ENCODE peak calls at places on chromosomes 4 and X, in four cellular contexts. Z is cardiac fibroblast, O is spleen, G is fibroblast of lung. S is an unnamed sample.

GRCh38 chr4:47662975-47663374 is 174.9 kb downstream of the CORIN start:
- DNase-seq in O (no peak), G (no peak), Z (peak; percentile 23), S (no peak)

GRCh38 chr4:38160487-38161207 is 200.4 kb downstream of the PTTG2 start:
- DNase-seq in O (no peak), Z (peak; percentile 99), G (peak; percentile 95), S (peak; percentile 83)

GRCh38 chrX:48918644-48919340 is at the start of gene PIM2:
- DNase-seq in O (peak; percentile 96), G (peak; percentile 88), Z (peak; percentile 70), S (peak; percentile 81)

GRCh38 chr4:78136109-78137081 is 79.3 kb downstream of the FRAS1 start:
- DNase-seq in Z (no peak), G (no peak), O (no peak), S (peak; percentile 29)

GRCh38 chr4:107838138-107838618 is 13.4 kb downstream of the SGMS2 start:
- DNase-seq in O (no peak), G (no peak), Z (peak; percentile 78), S (no peak)

GRCh38 chr4:23006756-23007155 is 314.0 kb downstream of the GBA3 start:
- DNase-seq in O (no peak), Z (peak; percentile 20), G (peak; percentile 94), S (no peak)

GRCh38 chr4:23889814-23890269 is at the start of gene PPARGC1A:
- DNase-seq in O (no peak), Z (peak; percentile 19), G (peak; percentile 61), S (peak; percentile 91)

GRCh38 chr4:104868942-104869341 is 277.7 kb upstream of the TET2 start:
- DNase-seq in O (no peak), G (no peak), Z (no peak), S (no peak)

GRCh38 chr4:176525576-176525975 is 205.8 kb downstream of the SPCS3 start:
- DNase-seq in G (no peak), O (no peak), Z (no peak), S (no peak)

GRCh38 chrX:15471016-15471415 is 22.1 kb downstream of the PIR start:
- DNase-seq in G (peak; percentile 57), O (no peak), Z (peak; percentile 69), S (peak; percentile 35)

GRCh38 chr4:118718511-118719170 is 33.4 kb downstream of the METTL14 start:
- DNase-seq in O (no peak), G (no peak), Z (no peak), S (no peak)

GRCh38 chrX:110853610-110854009 is 58.0 kb upstream of the CHRDL1 start:
- DNase-seq in O (no peak), Z (peak; percentile 3), G (peak; percentile 14), S (no peak)

GRCh38 chr4:174864031-174864430 is 35.0 kb upstream of the GLRA3 start:
- DNase-seq in G (no peak), Z (no peak), O (no peak), S (no peak)

GRCh38 chr4:48490680-48491513 is 845 bp downstream of the ZAR1 start:
- DNase-seq in Z (no peak), G (no peak), O (peak; percentile 76), S (no peak)

GRCh38 chr4:78818530-78818929 is 42.4 kb downstream of the BMP2K start:
- DNase-seq in O (no peak), Z (no peak), G (peak; percentile 6), S (no peak)

GRCh38 chr4:125492957-125493356 is 178.2 kb downstream of the FAT4 start:
- DNase-seq in G (no peak), O (no peak), Z (no peak), S (no peak)

GRCh38 chr4:158894826-158895225 is 126.0 kb downstream of the FNIP2 start:
- DNase-seq in Z (no peak), G (no peak), O (no peak), S (no peak)

GRCh38 chr4:158890294-158890693 is 121.5 kb downstream of the FNIP2 start:
- DNase-seq in Z (no peak), G (no peak), O (no peak), S (no peak)

GRCh38 chr4:158896459-158897238 is 127.8 kb downstream of the FNIP2 start:
- DNase-seq in Z (peak; percentile 64), G (no peak), O (no peak), S (no peak)

GRCh38 chr4:158891256-158891655 is 122.4 kb downstream of the FNIP2 start:
- DNase-seq in O (no peak), Z (no peak), G (no peak), S (no peak)

DNA sequence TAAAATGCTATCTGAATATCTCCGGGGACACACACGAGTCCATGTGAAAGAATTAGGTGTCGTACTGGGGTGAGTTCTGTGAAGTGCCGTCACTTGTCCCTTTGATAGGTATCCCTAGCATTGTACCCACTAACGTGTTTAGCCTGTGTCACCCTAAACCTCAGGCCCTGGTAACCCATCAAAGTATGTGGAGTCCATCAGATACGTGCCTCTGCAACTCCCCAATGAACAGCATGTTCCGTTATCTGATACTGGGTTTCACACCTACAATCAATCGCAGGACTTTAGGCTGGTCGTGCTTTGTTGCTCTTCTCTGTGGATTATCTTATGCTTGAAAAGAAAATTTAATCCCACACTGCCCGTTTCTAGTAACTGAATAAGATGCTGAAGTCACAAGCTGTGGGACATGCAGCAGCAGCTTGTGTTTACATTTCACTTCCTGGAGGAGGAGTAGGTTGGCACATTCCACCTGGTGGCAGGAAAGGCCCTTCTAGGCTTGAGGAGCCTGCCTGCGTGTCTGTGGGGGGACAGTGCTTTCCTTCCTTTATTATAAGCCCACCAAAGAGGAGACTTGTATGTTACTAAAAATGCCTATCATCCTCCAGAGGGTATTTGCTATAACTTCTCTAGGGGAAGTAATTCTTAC is 127.1 kb downstream of the FNIP2 start:
- DNase-seq in O (no peak), Z (peak; percentile 53), G (peak; percentile 25), S (no peak)
- TF ChIP-seq CTCF in O (no peak), Z (peak; percentile 17), G (no peak), S (no peak)

GRCh38 chr4:1862961-1863296 is 7.0 kb upstream of the LETM1 start:
- DNase-seq in Z (no peak), G (no peak), O (no peak), S (no peak)

GRCh38 chr4:1866095-1866755 is 5.0 kb upstream of the NSD2 start:
- DNase-seq in G (no peak), O (no peak), Z (no peak), S (no peak)

GRCh38 chr4:1862055-1862911 is 6.3 kb upstream of the LETM1 start:
- DNase-seq in Z (no peak), O (no peak), G (no peak), S (no peak)

GRCh38 chr4:1864076-1865008 is 6.9 kb upstream of the NSD2 start:
- DNase-seq in G (no peak), O (no peak), Z (no peak), S (no peak)

DNA sequence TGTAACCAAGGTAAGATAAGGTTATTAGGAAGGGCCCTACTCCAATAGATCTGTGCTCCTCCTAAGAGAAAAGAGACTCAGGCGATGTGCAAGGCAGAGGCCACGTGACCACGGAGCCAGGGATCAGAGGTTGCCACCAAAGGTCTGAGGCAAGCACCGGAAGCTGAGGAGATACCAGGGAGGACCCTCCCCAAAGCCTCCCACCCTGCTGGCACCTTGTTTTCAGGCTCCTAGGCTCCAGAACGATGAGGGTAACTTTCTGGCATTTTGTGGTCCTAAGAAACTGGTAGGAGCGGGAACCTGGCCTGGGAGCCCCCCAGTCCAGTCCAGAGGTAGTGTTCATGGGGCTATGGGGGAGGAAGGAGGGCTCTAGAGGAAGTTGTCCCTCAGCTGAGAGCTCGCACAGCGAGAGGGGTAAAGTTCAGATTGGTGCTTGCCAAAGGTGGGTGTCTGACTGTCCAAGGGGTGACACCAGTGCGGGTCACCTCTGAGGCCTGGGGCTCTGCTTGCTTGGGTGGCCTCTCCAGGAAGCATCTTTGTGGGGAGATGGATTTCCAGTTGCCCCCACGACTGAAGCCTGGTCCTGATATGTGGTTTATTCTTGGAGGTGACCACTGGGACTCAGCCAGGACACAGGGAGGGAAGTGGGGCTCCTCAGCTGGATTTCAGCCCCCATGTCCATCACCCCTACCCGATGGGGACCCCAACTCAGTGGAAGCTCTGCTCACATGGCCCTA is 7.5 kb upstream of the LETM1 start:
- DNase-seq in Z (no peak), G (no peak), O (no peak), S (no peak)
- H3K4me3 ChIP-seq in Z (no peak overlapping the region), G (no peak overlapping the region), O (no peak overlapping the region), S (no peak overlapping the region)

DNA sequence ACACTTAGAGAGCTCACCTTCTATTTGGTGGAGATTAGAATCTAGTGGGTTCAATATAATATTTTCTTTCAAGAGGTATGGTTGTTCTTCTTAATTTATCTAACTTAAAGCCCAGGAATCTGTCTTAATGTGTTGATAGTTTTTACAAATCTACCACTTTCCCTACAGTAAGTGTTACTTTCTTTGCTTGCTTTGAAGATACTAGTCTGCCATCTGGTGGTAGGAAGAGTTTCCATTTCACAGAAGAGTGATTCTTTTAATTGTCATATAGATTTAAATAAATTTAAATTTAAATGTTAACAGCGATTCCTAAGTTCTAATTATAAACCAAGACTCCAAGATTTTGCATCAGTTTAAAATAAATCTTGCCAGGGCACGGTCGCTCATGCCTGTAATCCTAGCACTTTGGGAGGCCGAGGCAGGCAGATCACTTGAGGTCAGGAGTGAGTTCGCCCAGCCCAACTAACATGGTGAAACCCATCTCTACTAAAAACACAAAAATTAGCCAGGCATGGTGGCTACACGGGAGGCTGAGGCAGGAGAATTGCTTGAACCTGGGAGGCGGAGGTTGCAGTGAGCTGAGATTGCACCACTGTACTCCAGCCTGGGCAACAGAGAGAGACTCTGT is 43.5 kb downstream of the NUDT9 start:
- DNase-seq in Z (peak; percentile 77), O (no peak), G (peak; percentile 48), S (peak; percentile 31)
- TF ChIP-seq CTCF in Z (peak; percentile 57), O (peak; percentile 63), G (peak; percentile 59), S (peak; percentile 60)

DNA sequence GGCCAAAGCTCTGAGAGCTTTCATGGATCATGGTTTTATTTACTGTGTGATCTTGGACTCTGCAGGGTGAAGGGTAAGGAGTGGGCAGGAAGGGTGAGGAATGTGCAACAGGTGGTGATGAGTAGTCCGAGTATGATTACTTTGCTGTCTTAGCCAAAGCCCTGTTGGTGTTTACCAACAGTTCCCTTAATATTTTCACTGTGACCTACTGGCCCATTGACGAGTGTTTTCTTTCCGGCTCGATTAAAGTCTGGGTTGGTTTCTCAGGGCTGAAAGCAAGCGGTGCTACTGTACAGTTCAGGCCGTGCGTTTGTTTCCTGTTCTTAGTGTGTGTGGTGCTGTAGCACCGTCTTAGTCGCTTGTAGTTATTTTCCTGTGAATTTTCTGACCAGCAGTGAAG is 2.6 kb downstream of the ARHGAP24 start:
- DNase-seq in G (no peak), Z (peak; percentile 45), O (no peak), S (no peak)
- H3K4me3 ChIP-seq in G (no peak overlapping the region), Z (peak overlapping the region; percentile 19), O (peak overlapping the region; percentile 27), S (no peak overlapping the region)

DNA sequence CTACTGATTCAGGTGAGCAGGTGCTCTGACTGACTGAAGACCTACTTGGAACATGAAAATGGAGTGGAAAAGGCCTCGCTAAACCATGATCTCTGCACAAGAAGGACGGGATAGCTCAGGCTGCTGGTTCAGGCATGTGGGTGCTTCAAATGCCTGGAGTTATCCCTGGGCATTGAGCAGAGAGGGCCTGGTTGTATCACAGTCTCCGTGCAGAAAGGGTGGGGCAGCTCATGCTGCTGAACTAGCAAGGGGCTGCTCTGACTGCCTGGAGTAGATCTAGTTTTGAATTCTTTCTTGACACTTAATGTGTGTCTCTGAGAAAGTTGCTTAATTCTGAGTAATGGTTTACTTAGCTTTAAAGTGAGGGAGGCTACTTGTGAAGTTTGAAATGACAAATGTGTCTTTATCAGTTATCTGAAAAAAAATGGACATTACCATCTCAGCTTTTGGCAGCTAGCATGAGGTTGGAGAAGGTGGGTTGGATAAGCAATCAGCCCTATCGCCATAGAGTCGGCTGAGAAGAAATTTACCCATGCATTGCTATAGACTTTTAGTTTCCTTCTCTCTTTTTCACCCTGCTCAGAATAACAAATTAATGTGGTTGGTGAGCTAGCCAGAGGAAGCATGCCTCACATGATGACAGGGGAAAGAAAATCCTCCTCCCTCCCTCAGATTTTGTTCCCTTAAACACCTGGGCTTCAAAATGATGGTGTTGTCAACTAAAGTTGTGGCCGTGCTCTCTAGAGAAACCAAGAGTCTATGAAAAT is 832.4 kb downstream of the STIM2 start:
- DNase-seq in O (no peak), G (no peak), Z (no peak), S (no peak)
- TF ChIP-seq CTCF in O (no peak), G (no peak), Z (no peak), S (no peak)

GRCh38 chrX:109535578-109535977 is 1.1 kb upstream of the NXT2 start:
- DNase-seq in Z (no peak), O (no peak), G (no peak), S (no peak)
- H3K4me3 ChIP-seq in Z (no peak overlapping the region), O (no peak overlapping the region), G (no peak overlapping the region), S (no peak overlapping the region)

S was measured in retinal pigment epithelial cell.